ENCODE peak calls at places on chromosomes 4 and X, in four cellular contexts. V, O, B and P are unnamed samples.

GRCh38 chr4:68175562-68176155 is 46.0 kb upstream of the TMPRSS11F start:
- DNase-seq in O (no peak), B (peak; percentile 32), V (no peak), P (no peak)

GRCh38 chr4:55706526-55706925 is 70.4 kb upstream of the NMU start:
- DNase-seq in B (no peak), O (no peak), V (no peak), P (no peak)

GRCh38 chr4:101037938-101038413 is 309.4 kb downstream of the PPP3CA start:
- DNase-seq in O (no peak), V (no peak), B (no peak), P (no peak)

GRCh38 chr4:52748432-52748831 is 2.8 kb downstream of the ERVMER34-1 start:
- DNase-seq in B (no peak), V (no peak), O (no peak), P (no peak)

GRCh38 chrX:133685806-133686205 is 270.5 kb upstream of the GPC4 start:
- DNase-seq in O (no peak), B (no peak), V (no peak), P (no peak)

GRCh38 chrX:120365320-120365719 is 3.4 kb downstream of the ATP1B4 start:
- DNase-seq in V (peak; percentile 63), O (peak; percentile 79), B (no peak), P (peak; percentile 34)

GRCh38 chrX:112774142-112774541 is 66.5 kb downstream of the AMOT start:
- DNase-seq in O (no peak), B (no peak), V (no peak), P (no peak)

GRCh38 chr4:61070269-61070668 is 129.9 kb upstream of the ADGRL3 start:
- DNase-seq in B (no peak), V (no peak), O (no peak), P (no peak)

GRCh38 chr4:7144374-7145290 is 47.7 kb upstream of the SORCS2 start:
- DNase-seq in O (no peak), V (no peak), B (no peak), P (no peak)

GRCh38 chrX:139388234-139388633 is 142.3 kb upstream of the F9 start:
- DNase-seq in B (no peak), V (no peak), O (no peak), P (no peak)

GRCh38 chr4:98656443-98656842 is 2.0 kb downstream of the TSPAN5 start:
- DNase-seq in V (no peak), O (no peak), B (no peak), P (no peak)

GRCh38 chr4:5772528-5773270 is 61.7 kb downstream of the EVC start:
- DNase-seq in B (no peak), O (no peak), V (no peak), P (no peak)

GRCh38 chr4:19532120-19532848 is 719.4 kb upstream of the SLIT2 start:
- DNase-seq in O (no peak), V (no peak), B (peak; percentile 74), P (no peak)

GRCh38 chrX:41027388-41027787 is 57.9 kb upstream of the USP9X start:
- DNase-seq in B (peak; percentile 74), V (no peak), O (no peak), P (no peak)
- H3K27ac ChIP-seq in B (peak overlapping the region; percentile 6), V (no peak overlapping the region), O (no peak overlapping the region), P (no peak overlapping the region)

GRCh38 chr4:16104520-16104919 is 20.7 kb upstream of the PROM1 start:
- DNase-seq in V (no peak), O (no peak), B (no peak), P (no peak)

GRCh38 chr4:16102356-16102755 is 18.5 kb upstream of the PROM1 start:
- DNase-seq in V (no peak), O (no peak), B (no peak), P (no peak)

GRCh38 chr4:16100833-16101232 is 17.0 kb upstream of the PROM1 start:
- DNase-seq in O (no peak), V (no peak), B (no peak), P (no peak)
- H3K27me3 ChIP-seq in O (no peaks in the 10 kb centered on the region), V (no peaks in the 10 kb centered on the region), B (peaks cover 19% of the 10 kb centered on the region), P (no peaks in the 10 kb centered on the region)

GRCh38 chr4:132565542-132565941 is 583.6 kb upstream of the PCDH10 start:
- DNase-seq in B (no peak), O (no peak), V (no peak), P (no peak)

GRCh38 chr4:132564920-132565319 is 584.2 kb upstream of the PCDH10 start:
- DNase-seq in V (no peak), O (no peak), B (no peak), P (no peak)
- TF ChIP-seq CTCF in V (no peak), O (no peak), B (no peak), P (no peak)

GRCh38 chrX:17030092-17030491 is 83.6 kb downstream of the REPS2 start:
- DNase-seq in O (no peak), V (no peak), B (no peak), P (no peak)

GRCh38 chrX:17030580-17031285 is 84.3 kb downstream of the REPS2 start:
- DNase-seq in O (no peak), V (no peak), B (peak; percentile 81), P (no peak)

GRCh38 chrX:17032351-17032750 is 85.9 kb downstream of the REPS2 start:
- DNase-seq in V (peak; percentile 54), O (no peak), B (peak; percentile 97), P (no peak)

GRCh38 chrX:17033225-17033624 is 86.8 kb downstream of the REPS2 start:
- DNase-seq in B (no peak), V (no peak), O (no peak), P (no peak)

DNA sequence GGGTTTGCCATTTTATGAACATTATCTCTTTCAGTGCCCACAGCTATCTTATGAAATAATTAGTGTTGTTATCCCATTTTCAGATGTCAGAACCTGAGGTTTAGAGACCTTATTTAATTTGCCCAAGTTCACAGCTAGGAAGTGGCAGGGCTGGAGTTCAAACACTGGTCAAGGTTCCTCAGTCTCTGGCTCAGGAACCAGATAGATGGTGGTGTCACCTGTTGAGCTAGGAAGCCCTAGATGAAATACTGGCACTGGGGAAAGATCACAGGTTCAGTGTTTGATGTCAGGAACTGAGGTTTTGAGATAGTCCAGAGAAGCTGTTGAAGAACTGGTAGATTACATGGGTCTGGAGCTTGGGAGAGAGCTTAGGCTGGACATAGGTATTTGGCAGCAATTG is 85.4 kb downstream of the REPS2 start:
- DNase-seq in V (no peak), B (no peak), O (no peak), P (no peak)
- H3K27ac ChIP-seq in V (peak overlapping the region; percentile 75), B (peak overlapping the region; percentile 49), O (no peak overlapping the region), P (no peak overlapping the region)

DNA sequence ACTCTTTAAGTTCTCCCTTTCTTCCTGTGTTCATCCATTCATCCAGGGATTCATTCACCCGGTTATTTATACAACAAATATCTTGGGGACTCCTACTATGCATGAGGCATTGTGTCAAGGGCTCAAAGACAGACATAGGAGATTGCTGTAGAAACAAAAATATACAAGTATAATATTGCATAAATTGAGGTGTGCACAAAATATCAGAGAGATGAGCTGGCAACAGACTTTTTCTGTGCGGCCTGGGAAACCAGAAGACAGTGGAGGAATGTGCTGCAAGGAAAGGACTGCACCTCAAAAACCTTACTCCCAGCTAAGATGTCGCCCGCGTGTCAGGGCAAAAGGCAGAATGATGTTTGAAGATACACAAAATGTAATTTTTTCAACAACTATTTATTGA is 9.6 kb downstream of the OTOP1 start:
- DNase-seq in V (no peak), O (no peak), B (peak; percentile 18), P (no peak)
- H3K27me3 ChIP-seq in V (peaks cover 10% of the 10 kb centered on the region), O (peaks cover 19% of the 10 kb centered on the region), B (peaks cover 4% of the 10 kb centered on the region), P (peaks cover 7% of the 10 kb centered on the region)

GRCh38 chr4:40645576-40645975 is 15.9 kb upstream of the RBM47 start:
- DNase-seq in V (no peak), O (no peak), B (no peak), P (no peak)

GRCh38 chr4:40651280-40651679 is 21.6 kb upstream of the RBM47 start:
- DNase-seq in B (no peak), O (no peak), V (no peak), P (no peak)

GRCh38 chr4:40648141-40648540 is 18.5 kb upstream of the RBM47 start:
- DNase-seq in B (no peak), V (no peak), O (no peak), P (no peak)

GRCh38 chr4:40648742-40649281 is 19.1 kb upstream of the RBM47 start:
- DNase-seq in B (no peak), O (no peak), V (no peak), P (no peak)
- TF ChIP-seq CTCF in B (no peak), O (no peak), V (no peak), P (no peak)

DNA sequence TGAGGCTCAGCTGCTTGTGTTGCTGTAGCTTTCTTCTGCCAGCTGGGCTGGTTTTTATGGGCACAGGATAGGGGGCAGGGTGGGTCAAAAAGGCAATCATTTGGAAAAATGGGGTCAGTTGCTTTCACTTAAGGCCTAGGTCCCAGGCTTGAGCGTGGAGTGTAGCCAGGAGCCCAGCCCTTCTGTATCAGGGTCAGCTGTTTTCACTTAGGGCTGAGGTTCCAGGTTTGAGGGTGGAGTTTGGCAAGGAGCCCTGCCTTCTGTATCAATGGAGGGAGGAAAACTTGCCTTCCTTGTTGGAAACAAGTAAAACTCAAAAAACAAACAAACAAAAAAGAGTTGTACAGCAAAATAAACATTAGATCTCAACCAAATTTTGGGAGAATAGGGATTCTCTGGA is 37.0 kb upstream of the UGT8 start:
- DNase-seq in B (no peak), V (peak; percentile 69), O (no peak), P (no peak)
- H3K27ac ChIP-seq in B (no peak overlapping the region), V (peak overlapping the region; percentile 5), O (no peak overlapping the region), P (no peak overlapping the region)

GRCh38 chrX:102712216-102712966 is at the start of gene GPRASP2:
- DNase-seq in V (peak; percentile 48), O (peak; percentile 84), B (peak; percentile 4), P (no peak)
- H3K27me3 ChIP-seq in V (peaks cover 17% of the 10 kb centered on the region), O (peaks cover 11% of the 10 kb centered on the region), B (no peaks in the 10 kb centered on the region), P (no peaks in the 10 kb centered on the region)

DNA sequence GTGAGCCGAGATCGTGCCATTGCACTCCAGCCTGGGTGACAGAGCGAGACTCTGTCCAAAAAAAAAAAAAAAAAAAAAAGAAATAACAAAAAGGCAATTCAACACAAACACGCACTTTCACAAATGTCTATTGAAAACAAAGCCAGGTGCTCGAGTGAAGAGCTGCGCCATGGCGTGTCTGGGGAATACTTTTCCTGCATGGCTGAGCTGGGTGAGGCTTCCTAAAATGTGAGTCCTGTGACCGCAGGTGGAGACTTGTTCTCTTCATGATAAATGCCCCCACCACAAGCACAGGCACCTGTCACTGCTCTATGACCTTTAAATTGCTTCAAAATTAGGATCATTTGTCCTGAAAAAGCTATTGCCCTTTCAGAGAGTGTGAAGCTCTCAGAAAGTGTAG is 4.0 kb upstream of the ABLIM2 start:
- DNase-seq in B (no peak), O (no peak), V (no peak), P (no peak)
- TF ChIP-seq CTCF in B (no peak), O (no peak), V (no peak), P (no peak)

DNA sequence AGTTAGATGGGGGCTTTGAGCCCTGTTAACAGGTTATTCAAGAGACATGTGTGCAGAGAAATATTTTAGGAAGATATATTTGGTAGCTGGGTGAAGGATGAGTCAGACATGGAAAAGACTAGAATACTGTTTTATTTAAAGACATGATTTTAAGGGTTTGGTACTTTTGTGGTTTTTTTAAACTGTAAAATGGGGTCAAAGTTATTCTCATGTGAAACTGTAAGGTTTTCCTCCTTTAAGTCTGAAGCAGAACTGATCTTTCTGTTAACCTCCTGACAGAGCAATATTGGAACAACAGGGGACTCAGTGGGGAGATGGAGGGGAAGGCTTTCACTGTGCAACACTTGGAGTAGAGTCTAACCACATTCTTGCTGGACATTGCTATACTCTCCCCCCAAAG is 112.4 kb upstream of the LSM6 start:
- DNase-seq in B (no peak), O (no peak), V (no peak), P (no peak)
- H3K27ac ChIP-seq in B (no peak overlapping the region), O (no peak overlapping the region), V (no peak overlapping the region), P (no peak overlapping the region)